ENCODE peak calls at places on chromosomes 13 and 19, in four cellular contexts. Z is stimulated activated CD8-positive, alpha-beta memory T cell treated with anti-CD3 and anti-CD28 coated beads, Interleukin-7, amount 100 ng/mL, for 1 hour; U is NCI-H774; M is ascending aorta. V is an unnamed sample.

GRCh38 chr13:113531041-113531873 is 40.7 kb upstream of the DCUN1D2 start:
- DNase-seq in U (no peak), M (no peak), Z (no peak), V (no peak)

GRCh38 chr19:30703645-30704044 is 331.5 kb downstream of the ZNF536 start:
- DNase-seq in Z (no peak), M (no peak), U (no peak), V (no peak)

GRCh38 chr13:25345555-25345954 is 26.2 kb upstream of the ATP8A2 start:
- DNase-seq in U (no peak), M (no peak), Z (no peak), V (no peak)

GRCh38 chr13:89113744-89114143 is 1442.6 kb downstream of the SLITRK5 start:
- DNase-seq in U (no peak), M (no peak), Z (no peak), V (no peak)

GRCh38 chr19:34504273-34504808 is 22.8 kb downstream of the WTIP start:
- DNase-seq in Z (no peak), M (no peak), U (no peak), V (no peak)

GRCh38 chr13:30978981-30979956 is 46.8 kb downstream of the TEX26 start:
- DNase-seq in M (no peak), U (no peak), Z (no peak), V (no peak)

GRCh38 chr19:29516821-29517395 is 8.9 kb upstream of the VSTM2B start:
- DNase-seq in Z (no peak), U (no peak), M (no peak), V (no peak)

GRCh38 chr13:20415288-20415644 is 110.4 kb downstream of the CRYL1 start:
- DNase-seq in U (no peak), Z (no peak), M (no peak), V (no peak)

GRCh38 chr13:59423708-59424355 is 739.9 kb downstream of the DIAPH3 start:
- DNase-seq in U (no peak), M (no peak), Z (no peak), V (no peak)

GRCh38 chr19:19356901-19357566 is 36.4 kb downstream of the MAU2 start:
- DNase-seq in Z (no peak), M (no peak), U (no peak), V (no peak)

GRCh38 chr19:5993516-5994406 is 15.8 kb upstream of the RANBP3 start:
- DNase-seq in Z (no peak), U (no peak), M (no peak), V (no peak)

GRCh38 chr13:87123987-87124784 is 547.0 kb upstream of the SLITRK5 start:
- DNase-seq in M (no peak), Z (no peak), U (no peak), V (no peak)

GRCh38 chr13:40433577-40433976 is 232.9 kb downstream of the FOXO1 start:
- DNase-seq in M (no peak), Z (peak), U (no peak), V (no peak)

GRCh38 chr19:54462072-54462712 is 1.4 kb downstream of the LENG9 start:
- DNase-seq in Z (no peak), U (no peak), M (no peak), V (no peak)

GRCh38 chr19:2896694-2897093 is 4.0 kb upstream of the ZNF57 start:
- DNase-seq in U (no peak), M (no peak), Z (no peak), V (no peak)

GRCh38 chr13:99281811-99282263 is 23.7 kb upstream of the GPR18 start:
- DNase-seq in U (no peak), Z (peak), M (peak), V (no peak)

GRCh38 chr13:48232420-48233096 is 448 bp upstream of the ITM2B start:
- DNase-seq in Z (no peak), U (no peak), M (no peak), V (no peak)

GRCh38 chr19:16778796-16779411 is 50.3 kb upstream of the SIN3B start:
- DNase-seq in Z (peak), U (no peak), M (no peak), V (no peak)

GRCh38 chr13:50437252-50437651 is 406.2 kb downstream of the DLEU7 start:
- DNase-seq in U (no peak), M (no peak), Z (no peak), V (no peak)

GRCh38 chr13:110680852-110681251 is 25.1 kb downstream of the CARS2 start:
- DNase-seq in Z (no peak), U (no peak), M (no peak), V (no peak)

GRCh38 chr13:112779856-112780604 is 90.2 kb downstream of the ATP11A start:
- DNase-seq in M (no peak), Z (no peak), U (no peak), V (no peak)

GRCh38 chr13:74575729-74576125 is 441.5 kb upstream of the KLF12 start:
- DNase-seq in U (no peak), M (peak), Z (no peak), V (peak)

GRCh38 chr19:35265126-35265995 is 3.4 kb upstream of the USF2 start:
- DNase-seq in U (no peak), M (no peak), Z (no peak), V (no peak)

GRCh38 chr13:67267136-67267535 is 37.0 kb upstream of the PCDH9 start:
- DNase-seq in M (no peak), Z (no peak), U (no peak), V (no peak)